ENCODE peak calls at places on chromosome 4, in ten cellular contexts. V is heart left ventricle; C is WERI-Rb-1; K is stimulated activated CD8-positive, alpha-beta memory T cell treated with anti-CD3 and anti-CD28 coated beads, Interleukin-7, amount 100 ng/mL, for 24 hours; A is caudate nucleus; X is SHP77 treated with DMSO at 0.1 percent for 48 hours; G is H7; T is endothelial cell; Q is dorsolateral prefrontal cortex; H is occipital lobe. R is an unnamed sample.
A peak's percentile ranks its signal among the peaks of the same experiment; 100 is the strongest.

GRCh38 chr4:53863731-53864130 is 200.7 kb downstream of the CHIC2 start:
- DNase-seq in V (peak; percentile 56), C (no peak), K (no peak), A (no peak), X (no peak), G (no peak), T (no peak), Q (no peak), H (no peak), R (no peak)

GRCh38 chr4:16125571-16126445 is 42.0 kb upstream of the PROM1 start:
- DNase-seq in V (no peak), C (no peak), K (no peak), A (no peak), X (no peak), G (no peak), T (no peak), Q (no peak), H (no peak), R (peak; percentile 25)

GRCh38 chr4:149218672-149219071 is 597.0 kb downstream of the IQCM start:
- DNase-seq in V (no peak), C (no peak), K (no peak), A (no peak), X (no peak), G (no peak), T (no peak), Q (no peak), H (no peak), R (no peak)

GRCh38 chr4:151667025-151667424 is 93.8 kb downstream of the GATB start:
- DNase-seq in V (no peak), C (no peak), K (no peak), A (no peak), X (no peak), G (no peak), T (no peak), Q (no peak), H (no peak), R (no peak)

GRCh38 chr4:120629546-120629945 is 293.0 kb downstream of the PRDM5 start:
- DNase-seq in V (no peak), C (no peak), K (no peak), A (no peak), X (no peak), G (no peak), T (no peak), Q (no peak), H (no peak), R (no peak)

GRCh38 chr4:88008624-88009235 is 1.3 kb downstream of the PKD2 start:
- DNase-seq in V (no peak), C (no peak), K (no peak), A (no peak), X (no peak), G (no peak), T (no peak), Q (no peak), H (no peak), R (no peak)

GRCh38 chr4:40842725-40843401 is 93.1 kb downstream of the NSUN7 start:
- DNase-seq in V (no peak), C (no peak), K (no peak), A (no peak), X (no peak), G (no peak), T (no peak), Q (no peak), H (no peak), R (no peak)

GRCh38 chr4:24380953-24381506 is 203.3 kb downstream of the DHX15 start:
- DNase-seq in V (no peak), C (no peak), K (no peak), A (no peak), X (no peak), G (no peak), T (no peak), Q (no peak), H (no peak), R (no peak)

GRCh38 chr4:159360549-159360948 is 257.7 kb downstream of the RAPGEF2 start:
- DNase-seq in V (no peak), C (no peak), K (no peak), A (no peak), X (no peak), G (no peak), T (no peak), Q (no peak), H (no peak), R (no peak)

GRCh38 chr4:129282293-129282692 is 186.3 kb downstream of the C4orf33 start:
- DNase-seq in V (no peak), C (no peak), K (no peak), A (no peak), X (no peak), G (no peak), T (no peak), Q (no peak), H (no peak), R (no peak)

GRCh38 chr4:158121203-158121586 is 51.6 kb downstream of the GASK1B start:
- DNase-seq in V (peak; percentile 22), C (no peak), K (no peak), A (no peak), X (no peak), G (no peak), T (no peak), Q (no peak), H (no peak), R (no peak)

GRCh38 chr4:53044651-53044960 is 182.5 kb downstream of the RASL11B start:
- DNase-seq in V (no peak), C (no peak), K (no peak), A (no peak), X (no peak), G (no peak), T (no peak), Q (no peak), H (no peak), R (no peak)

GRCh38 chr4:102027961-102028360 is 237.4 kb downstream of the BANK1 start:
- DNase-seq in V (no peak), C (no peak), K (no peak), A (no peak), X (no peak), G (no peak), T (no peak), Q (no peak), H (no peak), R (no peak)

GRCh38 chr4:37392540-37393255 is 148.2 kb downstream of the NWD2 start:
- DNase-seq in V (peak; percentile 73), C (no peak), K (no peak), A (peak; percentile 56), X (no peak), G (no peak), T (no peak), Q (peak; percentile 68), H (peak; percentile 52), R (peak; percentile 17)

GRCh38 chr4:139535852-139536234 is 20.2 kb downstream of the SETD7 start:
- DNase-seq in V (no peak), C (no peak), K (no peak), A (no peak), X (no peak), G (no peak), T (no peak), Q (no peak), H (no peak), R (no peak)

GRCh38 chr4:3512719-3513118 is 19.5 kb downstream of the LRPAP1 start:
- DNase-seq in V (peak; percentile 19), C (no peak), K (no peak), A (no peak), X (no peak), G (no peak), T (no peak), Q (no peak), H (no peak), R (no peak)

GRCh38 chr4:73730292-73730691 is 10.1 kb upstream of the CXCL8 start:
- DNase-seq in V (no peak), C (no peak), K (no peak), A (no peak), X (peak; percentile 16), G (no peak), T (no peak), Q (no peak), H (no peak), R (no peak)

GRCh38 chr4:77854431-77855111 is 8.1 kb upstream of the MRPL1 start:
- DNase-seq in V (no peak), C (no peak), K (no peak), A (no peak), X (no peak), G (no peak), T (no peak), Q (no peak), H (no peak), R (no peak)

GRCh38 chr4:17662694-17663093 is 48.3 kb downstream of the MED28 start:
- DNase-seq in V (no peak), C (no peak), K (no peak), A (no peak), X (no peak), G (no peak), T (no peak), Q (no peak), H (no peak), R (no peak)

GRCh38 chr4:4396628-4397440 is 9.9 kb downstream of the NSG1 start:
- DNase-seq in V (no peak), C (no peak), K (no peak), A (no peak), X (no peak), G (no peak), T (no peak), Q (no peak), H (no peak), R (peak; percentile 61)

GRCh38 chr4:88037447-88037846 is 30.0 kb downstream of the PKD2 start:
- DNase-seq in V (no peak), C (no peak), K (no peak), A (no peak), X (no peak), G (no peak), T (no peak), Q (no peak), H (no peak), R (no peak)

R was measured in GM23338.